ENCODE peak calls at places on chromosomes 16 and 17, in six cellular contexts. One of them, this sample, is unnamed.

GRCh38 chr16:270381-271255 is 5.1 kb downstream of the RGS11 start:
- DNase-seq in stomach: no peak
- DNase-seq in cardiac muscle cell: no peak
- DNase-seq in uterus: no peak
- DNase-seq in dorsolateral prefrontal cortex: no peak
- DNase-seq in CD8-positive, alpha-beta memory T cell: no peak
- DNase-seq in this sample: no peak

GRCh38 chr17:50311483-50311882 is 34.4 kb upstream of the XYLT2 start:
- DNase-seq in cardiac muscle cell: no peak
- DNase-seq in stomach: no peak
- DNase-seq in CD8-positive, alpha-beta memory T cell: no peak
- DNase-seq in dorsolateral prefrontal cortex: no peak
- DNase-seq in uterus: no peak
- DNase-seq in this sample: no peak

GRCh38 chr16:2904100-2904921 is 7.4 kb upstream of the FLYWCH1 start:
- DNase-seq in CD8-positive, alpha-beta memory T cell: peak; percentile 72
- DNase-seq in stomach: peak; percentile 88
- DNase-seq in cardiac muscle cell: peak; percentile 92
- DNase-seq in uterus: peak; percentile 85
- DNase-seq in dorsolateral prefrontal cortex: peak; percentile 73
- DNase-seq in this sample: peak; percentile 58

GRCh38 chr16:48057085-48057484 is 98.7 kb downstream of the ABCC12 start:
- DNase-seq in cardiac muscle cell: no peak
- DNase-seq in uterus: no peak
- DNase-seq in dorsolateral prefrontal cortex: no peak
- DNase-seq in stomach: no peak
- DNase-seq in CD8-positive, alpha-beta memory T cell: no peak
- DNase-seq in this sample: no peak

GRCh38 chr17:81025065-81025751 is 9.7 kb upstream of the BAIAP2 start:
- DNase-seq in dorsolateral prefrontal cortex: peak; percentile 57
- DNase-seq in CD8-positive, alpha-beta memory T cell: no peak
- DNase-seq in cardiac muscle cell: no peak
- DNase-seq in uterus: no peak
- DNase-seq in stomach: no peak
- DNase-seq in this sample: no peak

GRCh38 chr17:19341641-19342610 is 20.6 kb downstream of the B9D1 start:
- DNase-seq in cardiac muscle cell: peak; percentile 63
- DNase-seq in dorsolateral prefrontal cortex: peak; percentile 26
- DNase-seq in stomach: no peak
- DNase-seq in CD8-positive, alpha-beta memory T cell: no peak
- DNase-seq in uterus: peak; percentile 18
- DNase-seq in this sample: no peak

GRCh38 chr17:15298176-15298575 is 33.0 kb upstream of the PMP22 start:
- DNase-seq in cardiac muscle cell: peak; percentile 32
- DNase-seq in dorsolateral prefrontal cortex: no peak
- DNase-seq in CD8-positive, alpha-beta memory T cell: no peak
- DNase-seq in uterus: no peak
- DNase-seq in stomach: no peak
- DNase-seq in this sample: no peak

GRCh38 chr16:69031877-69032301 is 73.6 kb upstream of the HAS3 start:
- DNase-seq in stomach: peak; percentile 70
- DNase-seq in dorsolateral prefrontal cortex: no peak
- DNase-seq in cardiac muscle cell: no peak
- DNase-seq in CD8-positive, alpha-beta memory T cell: no peak
- DNase-seq in uterus: no peak
- DNase-seq in this sample: no peak

GRCh38 chr16:23496826-23497542 is 13.3 kb downstream of the GGA2 start:
- DNase-seq in stomach: no peak
- DNase-seq in CD8-positive, alpha-beta memory T cell: no peak
- DNase-seq in cardiac muscle cell: peak; percentile 64
- DNase-seq in uterus: peak; percentile 55
- DNase-seq in dorsolateral prefrontal cortex: no peak
- DNase-seq in this sample: no peak

GRCh38 chr17:50101346-50102163 is 6.4 kb downstream of the PDK2 start:
- DNase-seq in cardiac muscle cell: peak; percentile 58
- DNase-seq in CD8-positive, alpha-beta memory T cell: no peak
- DNase-seq in stomach: peak; percentile 73
- DNase-seq in uterus: peak; percentile 69
- DNase-seq in dorsolateral prefrontal cortex: no peak
- DNase-seq in this sample: no peak

GRCh38 chr16:17397499-17397891 is 73.3 kb downstream of the XYLT1 start:
- DNase-seq in dorsolateral prefrontal cortex: no peak
- DNase-seq in stomach: peak; percentile 40
- DNase-seq in CD8-positive, alpha-beta memory T cell: peak; percentile 4
- DNase-seq in uterus: no peak
- DNase-seq in cardiac muscle cell: peak; percentile 66
- DNase-seq in this sample: peak; percentile 12

GRCh38 chr17:13940858-13941665 is 128.2 kb upstream of the COX10 start:
- DNase-seq in CD8-positive, alpha-beta memory T cell: no peak
- DNase-seq in cardiac muscle cell: no peak
- DNase-seq in dorsolateral prefrontal cortex: no peak
- DNase-seq in uterus: no peak
- DNase-seq in stomach: no peak
- DNase-seq in this sample: no peak

GRCh38 chr17:57410169-57410568 is 153.8 kb downstream of the MSI2 start:
- DNase-seq in CD8-positive, alpha-beta memory T cell: no peak
- DNase-seq in cardiac muscle cell: no peak
- DNase-seq in dorsolateral prefrontal cortex: no peak
- DNase-seq in uterus: no peak
- DNase-seq in stomach: no peak
- DNase-seq in this sample: no peak

GRCh38 chr16:53773150-53773846 is 69.3 kb downstream of the FTO start:
- DNase-seq in cardiac muscle cell: peak; percentile 87
- DNase-seq in dorsolateral prefrontal cortex: no peak
- DNase-seq in CD8-positive, alpha-beta memory T cell: no peak
- DNase-seq in uterus: no peak
- DNase-seq in stomach: peak; percentile 29
- DNase-seq in this sample: no peak

GRCh38 chr17:73657473-73658116 is 13.3 kb upstream of the SDK2 start:
- DNase-seq in CD8-positive, alpha-beta memory T cell: no peak
- DNase-seq in cardiac muscle cell: peak; percentile 50
- DNase-seq in stomach: peak; percentile 65
- DNase-seq in dorsolateral prefrontal cortex: peak; percentile 60
- DNase-seq in uterus: no peak
- DNase-seq in this sample: no peak

GRCh38 chr16:66523861-66524354 is 26.0 kb downstream of the TK2 start:
- DNase-seq in CD8-positive, alpha-beta memory T cell: peak; percentile 21
- DNase-seq in cardiac muscle cell: peak; percentile 55
- DNase-seq in dorsolateral prefrontal cortex: no peak
- DNase-seq in stomach: no peak
- DNase-seq in uterus: no peak
- DNase-seq in this sample: no peak

GRCh38 chr17:47841488-47842308 is 625 bp upstream of the SCRN2 start:
- DNase-seq in CD8-positive, alpha-beta memory T cell: no peak
- DNase-seq in uterus: no peak
- DNase-seq in stomach: no peak
- DNase-seq in dorsolateral prefrontal cortex: no peak
- DNase-seq in cardiac muscle cell: no peak
- DNase-seq in this sample: no peak

GRCh38 chr16:1667271-1667670 is 10.8 kb upstream of the JPT2 start:
- DNase-seq in cardiac muscle cell: no peak
- DNase-seq in dorsolateral prefrontal cortex: no peak
- DNase-seq in CD8-positive, alpha-beta memory T cell: no peak
- DNase-seq in uterus: no peak
- DNase-seq in stomach: no peak
- DNase-seq in this sample: no peak

GRCh38 chr17:76584427-76585047 is 1.1 kb downstream of the ST6GALNAC2 start:
- DNase-seq in cardiac muscle cell: no peak
- DNase-seq in CD8-positive, alpha-beta memory T cell: no peak
- DNase-seq in dorsolateral prefrontal cortex: no peak
- DNase-seq in uterus: no peak
- DNase-seq in stomach: no peak
- DNase-seq in this sample: no peak

GRCh38 chr17:70820276-70820675 is 650.9 kb downstream of the KCNJ2 start:
- DNase-seq in CD8-positive, alpha-beta memory T cell: no peak
- DNase-seq in stomach: no peak
- DNase-seq in dorsolateral prefrontal cortex: no peak
- DNase-seq in cardiac muscle cell: no peak
- DNase-seq in uterus: no peak
- DNase-seq in this sample: no peak

GRCh38 chr17:80455328-80455710 is 21.1 kb downstream of the NPTX1 start:
- DNase-seq in stomach: peak; percentile 48
- DNase-seq in cardiac muscle cell: no peak
- DNase-seq in CD8-positive, alpha-beta memory T cell: peak; percentile 37
- DNase-seq in dorsolateral prefrontal cortex: no peak
- DNase-seq in uterus: peak; percentile 62
- DNase-seq in this sample: no peak

GRCh38 chr16:19240494-19240893 is 45.0 kb upstream of the CLEC19A start:
- DNase-seq in stomach: no peak
- DNase-seq in cardiac muscle cell: no peak
- DNase-seq in dorsolateral prefrontal cortex: no peak
- DNase-seq in uterus: no peak
- DNase-seq in CD8-positive, alpha-beta memory T cell: no peak
- DNase-seq in this sample: no peak

GRCh38 chr16:19241512-19241911 is 44.0 kb upstream of the CLEC19A start:
- DNase-seq in uterus: no peak
- DNase-seq in CD8-positive, alpha-beta memory T cell: no peak
- DNase-seq in dorsolateral prefrontal cortex: no peak
- DNase-seq in stomach: no peak
- DNase-seq in cardiac muscle cell: no peak
- DNase-seq in this sample: no peak

GRCh38 chr16:19242186-19242585 is 43.3 kb upstream of the CLEC19A start:
- DNase-seq in dorsolateral prefrontal cortex: no peak
- DNase-seq in uterus: no peak
- DNase-seq in CD8-positive, alpha-beta memory T cell: no peak
- DNase-seq in cardiac muscle cell: no peak
- DNase-seq in stomach: no peak
- DNase-seq in this sample: no peak

GRCh38 chr16:19245326-19245925 is 40.1 kb upstream of the CLEC19A start:
- DNase-seq in uterus: no peak
- DNase-seq in stomach: peak; percentile 50
- DNase-seq in cardiac muscle cell: no peak
- DNase-seq in CD8-positive, alpha-beta memory T cell: no peak
- DNase-seq in dorsolateral prefrontal cortex: no peak
- DNase-seq in this sample: no peak

GRCh38 chr16:19242987-19243386 is 42.5 kb upstream of the CLEC19A start:
- DNase-seq in cardiac muscle cell: no peak
- DNase-seq in uterus: no peak
- DNase-seq in dorsolateral prefrontal cortex: no peak
- DNase-seq in stomach: peak; percentile 31
- DNase-seq in CD8-positive, alpha-beta memory T cell: no peak
- DNase-seq in this sample: no peak
- H3K27ac ChIP-seq in cardiac muscle cell: no peak overlapping the region
- H3K27ac ChIP-seq in uterus: no peak overlapping the region
- H3K27ac ChIP-seq in dorsolateral prefrontal cortex: no peak overlapping the region
- H3K27ac ChIP-seq in stomach: no peak overlapping the region
- H3K27ac ChIP-seq in CD8-positive, alpha-beta memory T cell: no peak overlapping the region
- H3K27ac ChIP-seq in this sample: no peak overlapping the region

DNA sequence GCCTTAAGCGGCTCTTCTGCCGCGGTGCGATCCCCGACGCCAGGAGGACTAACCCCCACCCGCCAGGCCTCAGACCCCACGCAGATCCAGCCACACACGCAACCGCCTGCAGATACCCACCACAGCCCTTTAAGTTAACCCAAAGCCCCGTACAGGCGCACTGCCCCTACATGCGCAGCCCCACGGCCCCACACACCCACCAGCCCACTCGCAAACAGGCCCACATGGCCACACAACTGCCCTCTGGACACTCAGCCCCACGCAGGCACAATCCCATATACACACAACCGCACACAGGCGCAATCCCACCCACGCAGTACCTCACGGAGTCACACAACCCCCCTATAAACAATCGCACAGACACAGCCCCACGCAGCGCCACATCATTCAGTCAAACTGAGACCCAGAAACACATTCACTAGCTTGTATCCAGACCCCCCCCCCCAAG is 41.7 kb downstream of the RAI1 start:
- DNase-seq in cardiac muscle cell: no peak
- DNase-seq in uterus: no peak
- DNase-seq in stomach: no peak
- DNase-seq in dorsolateral prefrontal cortex: no peak
- DNase-seq in CD8-positive, alpha-beta memory T cell: no peak
- DNase-seq in this sample: no peak
- H3K4me3 ChIP-seq in cardiac muscle cell: peak overlapping the region; percentile 90
- H3K4me3 ChIP-seq in uterus: peak overlapping the region; percentile 41
- H3K4me3 ChIP-seq in stomach: peak overlapping the region; percentile 51
- H3K4me3 ChIP-seq in dorsolateral prefrontal cortex: peak overlapping the region; percentile 78
- H3K4me3 ChIP-seq in CD8-positive, alpha-beta memory T cell: peak overlapping the region; percentile 50
- H3K4me3 ChIP-seq in this sample: peak overlapping the region; percentile 66

DNA sequence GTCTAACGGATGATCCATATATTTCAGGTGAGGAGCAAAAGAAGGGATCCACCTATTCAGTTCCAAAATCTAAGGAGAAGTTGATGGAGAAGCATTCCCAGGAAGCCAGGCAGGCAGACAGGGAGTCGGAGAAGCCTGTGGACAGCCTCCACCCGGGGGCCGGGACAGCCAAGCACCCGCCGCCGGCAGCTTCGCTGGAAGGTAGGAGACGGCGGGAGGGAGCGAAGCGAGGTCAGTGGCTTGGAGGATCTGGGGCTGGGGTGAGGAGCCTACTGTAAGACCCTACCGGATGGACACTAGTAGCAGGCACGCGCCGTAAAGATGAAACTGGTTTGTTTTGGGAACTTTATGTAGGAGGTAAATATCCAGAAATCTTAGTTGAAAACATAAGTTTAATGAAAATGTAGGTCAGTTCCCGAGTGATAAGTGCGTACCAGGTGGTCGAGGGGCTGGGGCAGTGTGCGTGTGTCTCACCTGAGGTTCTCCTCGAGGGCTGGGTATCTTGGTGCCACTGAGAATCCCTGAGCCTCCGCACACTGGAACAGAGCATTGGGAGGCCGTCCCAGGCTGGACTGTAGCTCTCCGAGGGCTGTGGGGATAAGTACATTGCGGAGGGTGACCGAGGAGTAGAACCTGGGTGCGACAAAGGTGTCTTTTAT is 714 bp downstream of the SPATA33 start:
- DNase-seq in CD8-positive, alpha-beta memory T cell: no peak
- DNase-seq in stomach: peak; percentile 28
- DNase-seq in uterus: no peak
- DNase-seq in cardiac muscle cell: peak; percentile 11
- DNase-seq in dorsolateral prefrontal cortex: no peak
- DNase-seq in this sample: no peak
- H3K27ac ChIP-seq in CD8-positive, alpha-beta memory T cell: peak overlapping the region; percentile 89
- H3K27ac ChIP-seq in stomach: peak overlapping the region; percentile 81
- H3K27ac ChIP-seq in uterus: peak overlapping the region; percentile 62
- H3K27ac ChIP-seq in cardiac muscle cell: peak overlapping the region; percentile 0
- H3K27ac ChIP-seq in dorsolateral prefrontal cortex: peak overlapping the region; percentile 91
- H3K27ac ChIP-seq in this sample: peak overlapping the region; percentile 78

DNA sequence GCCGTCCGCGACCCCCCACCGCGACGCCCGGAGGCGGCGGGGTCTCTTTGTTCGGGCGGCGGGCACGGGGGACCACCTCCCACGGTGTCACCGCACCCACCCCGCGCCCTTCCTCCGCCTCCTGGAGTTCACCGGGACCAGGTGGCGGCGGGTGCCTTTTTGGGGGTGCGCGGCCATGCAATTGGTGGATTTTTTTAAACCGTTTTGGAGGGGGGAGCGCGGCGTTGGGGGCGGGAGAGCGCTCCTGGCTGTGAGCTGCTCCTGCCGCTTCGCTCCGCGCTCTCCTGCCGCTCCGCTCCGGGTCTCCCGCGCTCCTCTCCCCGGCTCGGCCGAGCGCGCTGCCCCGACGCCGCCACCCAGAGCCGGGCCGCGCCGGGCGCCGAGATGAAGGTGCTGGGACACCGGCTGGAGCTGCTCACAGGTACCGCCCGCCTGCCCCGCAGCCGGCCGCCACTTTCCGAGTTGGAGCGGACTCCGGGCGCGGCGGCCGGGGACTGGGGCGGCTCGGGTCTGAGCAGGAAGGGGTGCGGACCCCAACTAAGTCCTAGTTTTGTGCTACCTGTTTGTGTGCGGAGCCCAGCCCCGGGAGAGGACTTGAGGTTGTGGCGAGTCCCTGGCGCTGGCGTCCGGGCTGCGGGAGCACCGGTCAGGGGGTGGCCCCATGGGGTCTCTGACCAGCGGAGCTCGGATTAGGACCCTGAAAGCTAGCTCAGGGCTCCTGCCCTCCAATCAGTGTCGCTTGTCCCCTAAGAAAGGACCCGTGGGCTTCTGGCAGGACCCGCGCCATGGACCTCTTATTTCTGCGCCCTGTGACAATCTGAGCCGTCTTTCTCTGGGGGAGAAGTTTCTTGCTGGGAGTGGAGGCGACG is 35.7 kb upstream of the NDRG4 start:
- DNase-seq in CD8-positive, alpha-beta memory T cell: no peak
- DNase-seq in dorsolateral prefrontal cortex: no peak
- DNase-seq in uterus: no peak
- DNase-seq in cardiac muscle cell: no peak
- DNase-seq in stomach: peak; percentile 29
- DNase-seq in this sample: no peak
- H3K4me3 ChIP-seq in CD8-positive, alpha-beta memory T cell: no peak overlapping the region
- H3K4me3 ChIP-seq in dorsolateral prefrontal cortex: peak overlapping the region; percentile 69
- H3K4me3 ChIP-seq in uterus: peak overlapping the region; percentile 64
- H3K4me3 ChIP-seq in cardiac muscle cell: peak overlapping the region; percentile 57
- H3K4me3 ChIP-seq in stomach: peak overlapping the region; percentile 48
- H3K4me3 ChIP-seq in this sample: peak overlapping the region; percentile 42

This sample was measured in effector memory CD4-positive, alpha-beta T cell.